ENCODE peak calls at places on chromosomes 4 and X, in five cellular contexts. H is GM23248, J is neural progenitor cell, S is HCT116, T is astrocyte. A is an unnamed sample. For H3K9me3, the result is how much of the 10 kb centered on the place peaks cover.

GRCh38 chrX:42748067-42748850 is 29.7 kb downstream of the PPP1R2C start:
- DNase-seq in S (no peak), H (no peak), T (peak), J (no peak), A (peak)

GRCh38 chrX:10106801-10107200 is 50.0 kb upstream of the CLCN4 start:
- DNase-seq in H (no peak), T (no peak), S (no peak), J (no peak), A (no peak)

GRCh38 chr4:137651128-137651527 is 118.8 kb upstream of the PCDH18 start:
- DNase-seq in T (peak), J (no peak), H (peak), S (no peak), A (no peak)

GRCh38 chrX:129769467-129770154 is 10.1 kb upstream of the SASH3 start:
- DNase-seq in H (no peak), J (peak), T (no peak), S (no peak), A (no peak)

GRCh38 chr4:76950846-76951321 is 1.3 kb downstream of the SEPTIN11 start:
- DNase-seq in S (no peak), T (peak), H (peak), J (peak), A (peak)

GRCh38 chr4:8095956-8096689 is 62.5 kb downstream of the ABLIM2 start:
- DNase-seq in H (no peak), S (no peak), T (no peak), J (no peak), A (no peak)

GRCh38 chr4:110270492-110271197 is 72.2 kb upstream of the ELOVL6 start:
- DNase-seq in T (peak), S (no peak), J (no peak), H (peak), A (no peak)

GRCh38 chrX:110022555-110023448 is 19.9 kb downstream of the TMEM164 start:
- DNase-seq in J (no peak), T (no peak), H (no peak), S (no peak), A (no peak)

GRCh38 chr4:7365472-7366179 is 69.1 kb downstream of the PSAPL1 start:
- DNase-seq in J (no peak), S (no peak), H (peak), T (no peak), A (no peak)

GRCh38 chr4:138959421-138959820 is 56.2 kb upstream of the NOCT start:
- DNase-seq in H (peak), T (peak), J (no peak), S (no peak), A (no peak)

GRCh38 chr4:82523179-82523578 is 38.6 kb downstream of the TMEM150C start:
- DNase-seq in J (no peak), H (no peak), S (no peak), T (no peak), A (no peak)

GRCh38 chr4:60039908-60040307 is 1160.2 kb upstream of the ADGRL3 start:
- DNase-seq in T (no peak), S (no peak), H (no peak), J (no peak), A (no peak)

GRCh38 chrX:56793533-56794320 is 64.7 kb downstream of the NBDY start:
- DNase-seq in H (peak), T (no peak), J (no peak), S (no peak), A (peak)

GRCh38 chr4:113222431-113222979 is 173.1 kb downstream of the ANK2 start:
- DNase-seq in T (peak), S (no peak), J (peak), H (peak), A (no peak)

GRCh38 chr4:92305148-92305877 is 1.5 kb downstream of the GRID2 start:
- DNase-seq in T (peak), S (peak), J (peak), H (peak), A (peak)

GRCh38 chr4:84681488-84682274 is 98.8 kb downstream of the CDS1 start:
- DNase-seq in S (no peak), H (peak), T (peak), J (peak), A (peak)

GRCh38 chr4:53601251-53601764 is 10.0 kb upstream of the LNX1 start:
- DNase-seq in J (peak), H (peak), T (no peak), S (no peak), A (peak)

GRCh38 chrX:153411988-153412574 is 809 bp downstream of the ZFP92 start:
- DNase-seq in H (peak), T (no peak), J (peak), S (no peak), A (no peak)

GRCh38 chr4:70356185-70356584 is 4.4 kb upstream of the SMR3A start:
- DNase-seq in S (no peak), J (no peak), H (no peak), T (no peak), A (no peak)

GRCh38 chr4:75908555-75908954 is 6.3 kb upstream of the PPEF2 start:
- DNase-seq in H (peak), T (no peak), S (no peak), J (no peak), A (no peak)

GRCh38 chr4:72531768-72532290 is 37.2 kb downstream of the ADAMTS3 start:
- DNase-seq in T (no peak), J (no peak), S (no peak), H (no peak), A (no peak)

GRCh38 chr4:104868942-104869341 is 277.7 kb upstream of the TET2 start:
- DNase-seq in J (no peak), T (no peak), S (no peak), H (no peak), A (no peak)

GRCh38 chr4:130029442-130029841 is 933.5 kb downstream of the C4orf33 start:
- DNase-seq in S (no peak), T (no peak), J (peak), H (no peak), A (no peak)

GRCh38 chr4:3880595-3881120 is 114.5 kb downstream of the ADRA2C start:
- DNase-seq in H (peak), T (peak), S (peak), J (peak), A (peak)

GRCh38 chr4:41535911-41536361 is 2.0 kb upstream of the LIMCH1 start:
- DNase-seq in T (no peak), S (no peak), H (no peak), J (no peak), A (peak)

GRCh38 chr4:83618431-83618830 is 82.5 kb downstream of the GPAT3 start:
- DNase-seq in J (no peak), S (peak), T (peak), H (peak), A (peak)
- H3K9me3 ChIP-seq in J (under half), S (under half), T (under half), H (under half), A (under half)

GRCh38 chr4:13543091-13543581 is 1.2 kb downstream of the NKX3-2 start:
- DNase-seq in T (no peak), S (no peak), J (no peak), H (no peak), A (no peak)

GRCh38 chr4:13542577-13543042 is 1.7 kb downstream of the NKX3-2 start:
- DNase-seq in H (no peak), S (no peak), T (no peak), J (no peak), A (no peak)

GRCh38 chr4:13540446-13541175 is 3.7 kb downstream of the NKX3-2 start:
- DNase-seq in T (no peak), H (no peak), S (no peak), J (no peak), A (no peak)

GRCh38 chr4:13541176-13541604 is 3.1 kb downstream of the NKX3-2 start:
- DNase-seq in S (no peak), J (no peak), H (no peak), T (no peak), A (no peak)

DNA sequence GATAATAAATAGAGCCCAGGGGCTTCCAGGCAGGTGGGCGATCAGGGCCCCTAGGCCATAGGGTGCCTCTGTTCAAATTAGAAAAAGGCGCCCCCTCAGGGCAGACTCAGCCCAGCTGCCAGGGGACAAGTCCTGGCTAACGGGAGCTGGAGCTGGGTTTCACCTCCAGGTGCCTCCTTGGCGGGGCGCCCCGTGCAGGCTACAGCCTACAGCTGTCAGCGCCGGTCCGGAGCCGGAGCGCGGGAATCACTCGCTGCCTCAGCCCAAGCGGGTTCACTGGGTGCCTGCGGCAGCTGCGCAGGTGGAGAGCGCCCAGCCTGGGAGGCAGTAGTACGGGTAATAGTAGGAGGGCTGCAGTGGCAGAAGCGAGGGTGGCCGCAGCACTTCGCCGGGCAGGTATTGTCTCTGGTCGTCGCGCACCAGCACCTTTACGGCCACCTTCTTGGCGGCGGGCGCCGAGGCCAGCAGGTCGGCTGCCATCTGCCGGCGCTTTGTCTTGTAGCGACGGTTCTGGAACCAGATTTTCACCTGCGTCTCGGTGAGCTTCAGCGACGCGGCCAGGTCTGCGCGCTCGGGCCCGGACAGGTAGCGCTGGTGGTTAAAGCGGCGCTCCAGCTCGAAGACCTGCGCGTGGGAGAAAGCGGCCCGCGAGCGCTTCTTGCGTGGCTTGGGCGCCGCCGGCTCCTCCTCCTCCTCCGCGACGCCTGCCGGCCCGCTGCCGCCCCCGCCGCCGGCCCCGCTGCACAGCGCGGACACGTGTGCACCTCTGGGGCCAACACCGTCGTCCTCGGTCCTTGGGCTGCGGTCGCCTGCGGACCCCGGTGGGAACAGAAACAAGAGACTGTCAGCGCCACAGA is 2.4 kb downstream of the NKX3-2 start:
- DNase-seq in J (peak), H (no peak), S (no peak), T (no peak), A (no peak)
- TF ChIP-seq EZH2 in J (peak), H (no peak), S (no peak), T (peak), A (peak)

GRCh38 chr4:570754-571153 is 5.3 kb downstream of the TMEM271 start:
- DNase-seq in T (no peak), S (no peak), H (no peak), J (no peak), A (no peak)

GRCh38 chr4:568962-569361 is 7.1 kb downstream of the TMEM271 start:
- DNase-seq in S (no peak), H (no peak), J (no peak), T (no peak), A (no peak)

GRCh38 chr4:571838-572572 is 4.1 kb downstream of the TMEM271 start:
- DNase-seq in J (no peak), S (no peak), H (no peak), T (no peak), A (no peak)

GRCh38 chr4:568351-568652 is 7.8 kb downstream of the TMEM271 start:
- DNase-seq in T (no peak), J (no peak), H (no peak), S (no peak), A (no peak)

GRCh38 chr4:569958-570667 is 6.0 kb downstream of the TMEM271 start:
- DNase-seq in S (no peak), J (no peak), H (no peak), T (no peak), A (no peak)
- H3K9me3 ChIP-seq in S (under half), J (under half), H (under half), T (under half), A (under half)

GRCh38 chr4:152937535-152938236 is 1.6 kb downstream of the FHDC1 start:
- DNase-seq in H (peak), T (peak), S (no peak), J (peak), A (peak)
- TF ChIP-seq EZH2 in H (no peak), T (no peak), S (no peak), J (no peak), A (peak)

GRCh38 chr4:18980516-18981233 is 959.1 kb upstream of the LCORL start:
- DNase-seq in J (no peak), T (no peak), H (no peak), S (no peak), A (no peak)

GRCh38 chr4:18981234-18981615 is 959.7 kb upstream of the LCORL start:
- DNase-seq in S (no peak), J (no peak), H (no peak), T (no peak), A (no peak)

GRCh38 chr4:18975916-18976610 is 954.5 kb upstream of the LCORL start:
- DNase-seq in T (no peak), J (no peak), S (no peak), H (no peak), A (no peak)

DNA sequence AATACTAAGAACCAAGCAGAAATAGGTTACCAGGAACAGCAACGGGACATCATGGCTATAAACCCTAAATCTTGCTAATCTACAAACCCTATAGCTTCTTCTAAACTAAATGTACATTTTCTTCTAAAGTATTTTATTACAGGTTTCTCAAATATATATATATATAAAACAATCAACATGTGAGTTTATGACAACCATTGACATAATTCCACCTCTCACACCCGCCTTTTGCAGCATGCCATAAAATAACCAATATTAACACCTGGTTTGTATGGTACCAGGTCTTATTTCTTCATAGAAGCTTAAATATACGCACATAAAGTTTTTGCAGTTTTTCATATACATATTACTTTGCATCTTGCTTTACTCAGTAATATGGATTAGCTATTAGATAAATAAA is 955.3 kb upstream of the LCORL start:
- DNase-seq in S (no peak), T (no peak), J (no peak), H (no peak), A (no peak)
- H3K9me3 ChIP-seq in S (under half), T (under half), J (under half), H (under half), A (under half)

GRCh38 chr4:140153419-140153743 is 603 bp downstream of the MAML3 start:
- DNase-seq in S (no peak), H (no peak), J (no peak), T (no peak), A (no peak)
- TF ChIP-seq EZH2 in S (no peak), H (no peak), J (no peak), T (no peak), A (no peak)